ENCODE peak calls at places on chromosome 18, in ten cellular contexts. One of them, this sample, is unnamed.

GRCh38 chr18:48031011-48031480 is 100.6 kb upstream of the SMAD2 start:
- DNase-seq in kidney epithelial cell: no peak
- DNase-seq in A549: peak
- DNase-seq in stomach: peak
- DNase-seq in colonic mucosa: peak
- DNase-seq in neural crest cell: peak
- DNase-seq in HepG2: peak
- DNase-seq in H1: peak
- DNase-seq in fibroblast of mammary gland: peak
- DNase-seq in GM12865: peak
- DNase-seq in this sample: peak

GRCh38 chr18:6881034-6881800 is 151.7 kb downstream of the ARHGAP28 start:
- DNase-seq in kidney epithelial cell: no peak
- DNase-seq in A549: no peak
- DNase-seq in stomach: no peak
- DNase-seq in colonic mucosa: no peak
- DNase-seq in neural crest cell: no peak
- DNase-seq in HepG2: no peak
- DNase-seq in H1: no peak
- DNase-seq in fibroblast of mammary gland: peak
- DNase-seq in GM12865: no peak
- DNase-seq in this sample: no peak

GRCh38 chr18:29174891-29175290 is 998.0 kb upstream of the CDH2 start:
- DNase-seq in kidney epithelial cell: no peak
- DNase-seq in A549: no peak
- DNase-seq in stomach: no peak
- DNase-seq in colonic mucosa: no peak
- DNase-seq in neural crest cell: no peak
- DNase-seq in HepG2: no peak
- DNase-seq in H1: no peak
- DNase-seq in fibroblast of mammary gland: no peak
- DNase-seq in GM12865: no peak
- DNase-seq in this sample: no peak

GRCh38 chr18:36589857-36590543 is 238.8 kb downstream of the TPGS2 start:
- DNase-seq in kidney epithelial cell: no peak
- DNase-seq in A549: no peak
- DNase-seq in stomach: no peak
- DNase-seq in colonic mucosa: no peak
- DNase-seq in neural crest cell: no peak
- DNase-seq in HepG2: no peak
- DNase-seq in H1: no peak
- DNase-seq in fibroblast of mammary gland: peak
- DNase-seq in GM12865: no peak
- DNase-seq in this sample: no peak

GRCh38 chr18:9825571-9826073 is 60.2 kb upstream of the TXNDC2 start:
- DNase-seq in kidney epithelial cell: peak
- DNase-seq in A549: peak
- DNase-seq in stomach: no peak
- DNase-seq in colonic mucosa: peak
- DNase-seq in neural crest cell: no peak
- DNase-seq in HepG2: peak
- DNase-seq in H1: no peak
- DNase-seq in fibroblast of mammary gland: peak
- DNase-seq in GM12865: no peak
- DNase-seq in this sample: no peak

GRCh38 chr18:42289526-42289925 is 334.5 kb downstream of the PIK3C3 start:
- DNase-seq in kidney epithelial cell: no peak
- DNase-seq in A549: no peak
- DNase-seq in stomach: no peak
- DNase-seq in colonic mucosa: no peak
- DNase-seq in neural crest cell: no peak
- DNase-seq in HepG2: no peak
- DNase-seq in H1: no peak
- DNase-seq in fibroblast of mammary gland: no peak
- DNase-seq in GM12865: no peak
- DNase-seq in this sample: no peak

GRCh38 chr18:5975111-5975622 is 79.8 kb upstream of the TMEM200C start:
- DNase-seq in kidney epithelial cell: peak
- DNase-seq in A549: no peak
- DNase-seq in stomach: no peak
- DNase-seq in colonic mucosa: no peak
- DNase-seq in neural crest cell: no peak
- DNase-seq in HepG2: no peak
- DNase-seq in H1: no peak
- DNase-seq in fibroblast of mammary gland: peak
- DNase-seq in GM12865: peak
- DNase-seq in this sample: no peak

GRCh38 chr18:35121531-35121930 is 80.3 kb downstream of the MAPRE2 start:
- DNase-seq in kidney epithelial cell: no peak
- DNase-seq in A549: no peak
- DNase-seq in stomach: no peak
- DNase-seq in colonic mucosa: no peak
- DNase-seq in neural crest cell: no peak
- DNase-seq in HepG2: no peak
- DNase-seq in H1: no peak
- DNase-seq in fibroblast of mammary gland: no peak
- DNase-seq in GM12865: no peak
- DNase-seq in this sample: no peak

GRCh38 chr18:57771183-57771582 is 31.9 kb downstream of the ATP8B1 start:
- DNase-seq in kidney epithelial cell: no peak
- DNase-seq in A549: no peak
- DNase-seq in stomach: peak
- DNase-seq in colonic mucosa: peak
- DNase-seq in neural crest cell: no peak
- DNase-seq in HepG2: no peak
- DNase-seq in H1: no peak
- DNase-seq in fibroblast of mammary gland: no peak
- DNase-seq in GM12865: no peak
- DNase-seq in this sample: no peak

GRCh38 chr18:22032392-22032961 is 136.9 kb upstream of the GATA6 start:
- DNase-seq in kidney epithelial cell: peak
- DNase-seq in A549: peak
- DNase-seq in stomach: peak
- DNase-seq in colonic mucosa: peak
- DNase-seq in neural crest cell: no peak
- DNase-seq in HepG2: peak
- DNase-seq in H1: no peak
- DNase-seq in fibroblast of mammary gland: peak
- DNase-seq in GM12865: peak
- DNase-seq in this sample: no peak

GRCh38 chr18:11729556-11729955 is 40.5 kb downstream of the GNAL start:
- DNase-seq in kidney epithelial cell: no peak
- DNase-seq in A549: no peak
- DNase-seq in stomach: no peak
- DNase-seq in colonic mucosa: no peak
- DNase-seq in neural crest cell: no peak
- DNase-seq in HepG2: no peak
- DNase-seq in H1: no peak
- DNase-seq in fibroblast of mammary gland: no peak
- DNase-seq in GM12865: no peak
- DNase-seq in this sample: no peak

GRCh38 chr18:11733031-11733430 is 44.0 kb downstream of the GNAL start:
- DNase-seq in kidney epithelial cell: no peak
- DNase-seq in A549: peak
- DNase-seq in stomach: peak
- DNase-seq in colonic mucosa: peak
- DNase-seq in neural crest cell: peak
- DNase-seq in HepG2: peak
- DNase-seq in H1: peak
- DNase-seq in fibroblast of mammary gland: peak
- DNase-seq in GM12865: peak
- DNase-seq in this sample: peak

GRCh38 chr18:11726556-11726955 is 37.5 kb downstream of the GNAL start:
- DNase-seq in kidney epithelial cell: no peak
- DNase-seq in A549: no peak
- DNase-seq in stomach: no peak
- DNase-seq in colonic mucosa: no peak
- DNase-seq in neural crest cell: no peak
- DNase-seq in HepG2: no peak
- DNase-seq in H1: no peak
- DNase-seq in fibroblast of mammary gland: peak
- DNase-seq in GM12865: no peak
- DNase-seq in this sample: no peak

GRCh38 chr18:11728247-11728646 is 39.2 kb downstream of the GNAL start:
- DNase-seq in kidney epithelial cell: no peak
- DNase-seq in A549: no peak
- DNase-seq in stomach: no peak
- DNase-seq in colonic mucosa: no peak
- DNase-seq in neural crest cell: no peak
- DNase-seq in HepG2: peak
- DNase-seq in H1: no peak
- DNase-seq in fibroblast of mammary gland: peak
- DNase-seq in GM12865: peak
- DNase-seq in this sample: no peak
- TF ChIP-seq CTCF in kidney epithelial cell: peak
- TF ChIP-seq CTCF in A549: peak
- TF ChIP-seq CTCF in stomach: no peak
- TF ChIP-seq CTCF in colonic mucosa: no peak
- TF ChIP-seq CTCF in neural crest cell: peak
- TF ChIP-seq CTCF in HepG2: peak
- TF ChIP-seq CTCF in H1: peak
- TF ChIP-seq CTCF in fibroblast of mammary gland: peak
- TF ChIP-seq CTCF in GM12865: no peak
- TF ChIP-seq CTCF in this sample: no peak

GRCh38 chr18:45282101-45282812 is 333.0 kb upstream of the SLC14A2 start:
- DNase-seq in kidney epithelial cell: no peak
- DNase-seq in A549: no peak
- DNase-seq in stomach: no peak
- DNase-seq in colonic mucosa: no peak
- DNase-seq in neural crest cell: no peak
- DNase-seq in HepG2: no peak
- DNase-seq in H1: no peak
- DNase-seq in fibroblast of mammary gland: no peak
- DNase-seq in GM12865: peak
- DNase-seq in this sample: no peak
- TF ChIP-seq CTCF in kidney epithelial cell: no peak
- TF ChIP-seq CTCF in A549: no peak
- TF ChIP-seq CTCF in stomach: no peak
- TF ChIP-seq CTCF in colonic mucosa: no peak
- TF ChIP-seq CTCF in neural crest cell: no peak
- TF ChIP-seq CTCF in HepG2: peak
- TF ChIP-seq CTCF in H1: no peak
- TF ChIP-seq CTCF in fibroblast of mammary gland: no peak
- TF ChIP-seq CTCF in GM12865: no peak
- TF ChIP-seq CTCF in this sample: no peak

GRCh38 chr18:23617412-23618009 is 31.2 kb upstream of the NPC1 start:
- DNase-seq in kidney epithelial cell: no peak
- DNase-seq in A549: no peak
- DNase-seq in stomach: no peak
- DNase-seq in colonic mucosa: no peak
- DNase-seq in neural crest cell: no peak
- DNase-seq in HepG2: no peak
- DNase-seq in H1: no peak
- DNase-seq in fibroblast of mammary gland: no peak
- DNase-seq in GM12865: peak
- DNase-seq in this sample: no peak

GRCh38 chr18:23619388-23619873 is 33.1 kb upstream of the NPC1 start:
- DNase-seq in kidney epithelial cell: no peak
- DNase-seq in A549: no peak
- DNase-seq in stomach: peak
- DNase-seq in colonic mucosa: no peak
- DNase-seq in neural crest cell: no peak
- DNase-seq in HepG2: no peak
- DNase-seq in H1: no peak
- DNase-seq in fibroblast of mammary gland: peak
- DNase-seq in GM12865: peak
- DNase-seq in this sample: no peak

GRCh38 chr18:23616258-23616657 is 30.0 kb upstream of the NPC1 start:
- DNase-seq in kidney epithelial cell: no peak
- DNase-seq in A549: no peak
- DNase-seq in stomach: no peak
- DNase-seq in colonic mucosa: no peak
- DNase-seq in neural crest cell: no peak
- DNase-seq in HepG2: no peak
- DNase-seq in H1: no peak
- DNase-seq in fibroblast of mammary gland: no peak
- DNase-seq in GM12865: no peak
- DNase-seq in this sample: no peak

GRCh38 chr18:23614891-23615290 is 28.6 kb upstream of the NPC1 start:
- DNase-seq in kidney epithelial cell: no peak
- DNase-seq in A549: no peak
- DNase-seq in stomach: no peak
- DNase-seq in colonic mucosa: no peak
- DNase-seq in neural crest cell: no peak
- DNase-seq in HepG2: no peak
- DNase-seq in H1: no peak
- DNase-seq in fibroblast of mammary gland: no peak
- DNase-seq in GM12865: no peak
- DNase-seq in this sample: no peak

GRCh38 chr18:23618862-23619387 is 32.6 kb upstream of the NPC1 start:
- DNase-seq in kidney epithelial cell: no peak
- DNase-seq in A549: no peak
- DNase-seq in stomach: no peak
- DNase-seq in colonic mucosa: peak
- DNase-seq in neural crest cell: peak
- DNase-seq in HepG2: peak
- DNase-seq in H1: peak
- DNase-seq in fibroblast of mammary gland: peak
- DNase-seq in GM12865: peak
- DNase-seq in this sample: no peak
- TF ChIP-seq CTCF in kidney epithelial cell: peak
- TF ChIP-seq CTCF in A549: no peak
- TF ChIP-seq CTCF in stomach: no peak
- TF ChIP-seq CTCF in colonic mucosa: no peak
- TF ChIP-seq CTCF in neural crest cell: peak
- TF ChIP-seq CTCF in HepG2: peak
- TF ChIP-seq CTCF in H1: peak
- TF ChIP-seq CTCF in fibroblast of mammary gland: no peak
- TF ChIP-seq CTCF in GM12865: no peak
- TF ChIP-seq CTCF in this sample: no peak

GRCh38 chr18:12245793-12246135 is 8.4 kb upstream of the CIDEA start:
- DNase-seq in kidney epithelial cell: no peak
- DNase-seq in A549: no peak
- DNase-seq in stomach: no peak
- DNase-seq in colonic mucosa: no peak
- DNase-seq in neural crest cell: no peak
- DNase-seq in HepG2: no peak
- DNase-seq in H1: no peak
- DNase-seq in fibroblast of mammary gland: no peak
- DNase-seq in GM12865: no peak
- DNase-seq in this sample: no peak

GRCh38 chr18:12248926-12249720 is 5.0 kb upstream of the CIDEA start:
- DNase-seq in kidney epithelial cell: no peak
- DNase-seq in A549: no peak
- DNase-seq in stomach: no peak
- DNase-seq in colonic mucosa: no peak
- DNase-seq in neural crest cell: no peak
- DNase-seq in HepG2: no peak
- DNase-seq in H1: no peak
- DNase-seq in fibroblast of mammary gland: no peak
- DNase-seq in GM12865: no peak
- DNase-seq in this sample: no peak

GRCh38 chr18:12247946-12248345 is 6.2 kb upstream of the CIDEA start:
- DNase-seq in kidney epithelial cell: no peak
- DNase-seq in A549: no peak
- DNase-seq in stomach: no peak
- DNase-seq in colonic mucosa: no peak
- DNase-seq in neural crest cell: no peak
- DNase-seq in HepG2: no peak
- DNase-seq in H1: no peak
- DNase-seq in fibroblast of mammary gland: no peak
- DNase-seq in GM12865: no peak
- DNase-seq in this sample: no peak

GRCh38 chr18:12251311-12251710 is 2.9 kb upstream of the CIDEA start:
- DNase-seq in kidney epithelial cell: no peak
- DNase-seq in A549: no peak
- DNase-seq in stomach: no peak
- DNase-seq in colonic mucosa: no peak
- DNase-seq in neural crest cell: no peak
- DNase-seq in HepG2: no peak
- DNase-seq in H1: no peak
- DNase-seq in fibroblast of mammary gland: no peak
- DNase-seq in GM12865: no peak
- DNase-seq in this sample: no peak

GRCh38 chr18:12246849-12247808 is 7.0 kb upstream of the CIDEA start:
- DNase-seq in kidney epithelial cell: no peak
- DNase-seq in A549: peak
- DNase-seq in stomach: no peak
- DNase-seq in colonic mucosa: no peak
- DNase-seq in neural crest cell: peak
- DNase-seq in HepG2: peak
- DNase-seq in H1: peak
- DNase-seq in fibroblast of mammary gland: no peak
- DNase-seq in GM12865: peak
- DNase-seq in this sample: no peak
- TF ChIP-seq CTCF in kidney epithelial cell: peak
- TF ChIP-seq CTCF in A549: peak
- TF ChIP-seq CTCF in stomach: no peak
- TF ChIP-seq CTCF in colonic mucosa: no peak
- TF ChIP-seq CTCF in neural crest cell: peak
- TF ChIP-seq CTCF in HepG2: peak
- TF ChIP-seq CTCF in H1: peak
- TF ChIP-seq CTCF in fibroblast of mammary gland: peak
- TF ChIP-seq CTCF in GM12865: peak
- TF ChIP-seq CTCF in this sample: peak